ENCODE peak calls at places on chromosomes 11 and 22, in ten cellular contexts. D is breast epithelium, S is tibial nerve, K is heart left ventricle, O is right lobe of liver, L is uterus, Q is K562, U is A549, T is IMR-90, N is ovary. M is an unnamed sample.

GRCh38 chr11:35794850-35795249 is 132.3 kb downstream of the TRIM44 start:
- DNase-seq in D (no peak), S (no peak), K (no peak), O (no peak), L (no peak), Q (no peak), U (no peak), T (peak; percentile 88), N (no peak), M (no peak)

GRCh38 chr11:73762732-73763131 is 1.9 kb upstream of the RAB6A start:
- DNase-seq in D (no peak), S (no peak), K (no peak), O (no peak), L (no peak), Q (no peak), U (no peak), T (no peak), N (no peak), M (no peak)

GRCh38 chr22:31377609-31378008 is 21.8 kb upstream of the DRG1 start:
- DNase-seq in D (no peak), S (no peak), K (no peak), O (no peak), L (no peak), Q (no peak), U (no peak), T (no peak), N (no peak), M (no peak)

GRCh38 chr11:134041791-134042696 is 26.8 kb upstream of the JAM3 start:
- DNase-seq in D (no peak), S (no peak), K (peak; percentile 19), O (peak; percentile 42), L (no peak), Q (no peak), U (no peak), T (no peak), N (no peak), M (no peak)

GRCh38 chr11:59802639-59803176 is 7.9 kb downstream of the MRPL16 start:
- DNase-seq in D (no peak), S (no peak), K (no peak), O (no peak), L (no peak), Q (peak; percentile 53), U (peak; percentile 58), T (peak; percentile 58), N (no peak), M (no peak)

GRCh38 chr11:107591098-107591445 is at the start of gene ELMOD1:
- DNase-seq in D (no peak), S (no peak), K (peak; percentile 53), O (peak; percentile 80), L (peak; percentile 39), Q (peak; percentile 60), U (peak; percentile 12), T (peak; percentile 23), N (peak; percentile 44), M (no peak)

GRCh38 chr11:61985863-61986262 is 18.4 kb upstream of the FTH1 start:
- DNase-seq in D (no peak), S (no peak), K (no peak), O (no peak), L (no peak), Q (no peak), U (no peak), T (no peak), N (no peak), M (no peak)

GRCh38 chr11:78196661-78197091 is 8.0 kb downstream of the USP35 start:
- DNase-seq in D (no peak), S (no peak), K (no peak), O (no peak), L (no peak), Q (no peak), U (no peak), T (no peak), N (no peak), M (no peak)

GRCh38 chr11:28049338-28050216 is 58.4 kb downstream of the KIF18A start:
- DNase-seq in D (no peak), S (no peak), K (no peak), O (no peak), L (no peak), Q (no peak), U (peak; percentile 83), T (peak; percentile 54), N (no peak), M (no peak)

GRCh38 chr11:28836285-28837081 is 728.3 kb downstream of the METTL15 start:
- DNase-seq in D (no peak), S (no peak), K (no peak), O (no peak), L (no peak), Q (no peak), U (peak; percentile 99), T (peak; percentile 99), N (no peak), M (no peak)

GRCh38 chr11:125148011-125148410 is 16.5 kb upstream of the PKNOX2 start:
- DNase-seq in D (no peak), S (no peak), K (no peak), O (no peak), L (no peak), Q (no peak), U (no peak), T (no peak), N (no peak), M (no peak)

GRCh38 chr11:66290332-66290629 is 1.3 kb upstream of the YIF1A start:
- DNase-seq in D (no peak), S (no peak), K (no peak), O (no peak), L (no peak), Q (no peak), U (no peak), T (no peak), N (peak; percentile 59), M (no peak)

GRCh38 chr11:66287256-66288137 is 1.4 kb downstream of the YIF1A start:
- DNase-seq in D (no peak), S (no peak), K (no peak), O (no peak), L (no peak), Q (no peak), U (no peak), T (no peak), N (peak; percentile 44), M (no peak)

GRCh38 chr11:66289548-66290331 is 797 bp upstream of the YIF1A start:
- DNase-seq in D (no peak), S (peak; percentile 43), K (peak; percentile 83), O (peak; percentile 81), L (no peak), Q (peak; percentile 83), U (no peak), T (no peak), N (peak; percentile 87), M (no peak)

GRCh38 chr11:66288138-66288865 is 641 bp downstream of the YIF1A start:
- DNase-seq in D (no peak), S (no peak), K (no peak), O (peak; percentile 78), L (no peak), Q (no peak), U (no peak), T (no peak), N (peak; percentile 49), M (no peak)

GRCh38 chr11:66288866-66289547 is at the start of gene YIF1A:
- DNase-seq in D (peak; percentile 99), S (peak; percentile 97), K (peak; percentile 100), O (peak; percentile 99), L (peak; percentile 98), Q (peak; percentile 96), U (peak; percentile 99), T (peak; percentile 100), N (peak; percentile 98), M (peak; percentile 96)
- TF ChIP-seq POLR2A in D (peak; percentile 85), S (peak; percentile 97), K (peak; percentile 90), O (peak; percentile 96), L (peak; percentile 98), Q (peak; percentile 91), U (peak; percentile 92), T (peak; percentile 97), N (peak; percentile 99), M (peak; percentile 92)

DNA sequence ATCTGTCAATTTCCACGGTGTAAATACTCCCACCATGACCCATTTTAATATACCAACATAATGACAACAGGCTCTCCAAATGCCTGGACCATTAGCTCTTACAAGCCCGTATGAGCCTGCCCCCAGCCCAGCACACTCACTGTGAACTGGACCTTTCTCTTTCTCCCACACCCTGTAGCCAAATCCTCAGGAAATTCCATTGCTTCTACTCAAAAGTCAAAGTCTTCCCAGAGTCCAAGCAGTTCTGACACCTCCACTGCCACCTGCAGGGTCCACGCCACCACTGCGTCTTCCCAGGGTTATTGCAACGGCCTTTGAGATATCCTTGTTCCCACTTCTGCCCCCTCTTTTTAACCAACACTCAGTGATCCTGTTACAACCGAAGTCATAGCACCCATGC is 110.1 kb upstream of the ASPHD2 start:
- DNase-seq in D (no peak), S (no peak), K (no peak), O (no peak), L (no peak), Q (peak; percentile 12), U (no peak), T (no peak), N (no peak), M (no peak)
- TF ChIP-seq CTCF in D (no peak), S (no peak), K (no peak), O (no peak), L (no peak), Q (peak; percentile 32), U (no peak), T (no peak), N (no peak), M (no peak)

GRCh38 chr22:42793848-42794405 is 63.1 kb downstream of the ARFGAP3 start:
- DNase-seq in D (no peak), S (no peak), K (no peak), O (no peak), L (peak; percentile 16), Q (no peak), U (no peak), T (no peak), N (no peak), M (no peak)

GRCh38 chr22:42791721-42792452 is 65.2 kb downstream of the ARFGAP3 start:
- DNase-seq in D (no peak), S (no peak), K (peak; percentile 79), O (no peak), L (peak; percentile 50), Q (no peak), U (no peak), T (no peak), N (peak; percentile 49), M (no peak)

GRCh38 chr22:42794551-42795510 is 62.2 kb downstream of the ARFGAP3 start:
- DNase-seq in D (no peak), S (no peak), K (no peak), O (no peak), L (no peak), Q (no peak), U (no peak), T (no peak), N (peak; percentile 23), M (no peak)

GRCh38 chr22:42792453-42792908 is 64.6 kb downstream of the ARFGAP3 start:
- DNase-seq in D (no peak), S (no peak), K (no peak), O (no peak), L (no peak), Q (no peak), U (no peak), T (no peak), N (no peak), M (no peak)

GRCh38 chr22:42792909-42793847 is 63.9 kb downstream of the ARFGAP3 start:
- DNase-seq in D (no peak), S (no peak), K (peak; percentile 72), O (peak; percentile 86), L (no peak), Q (no peak), U (no peak), T (no peak), N (peak; percentile 16), M (no peak)
- TF ChIP-seq POLR2A in D (no peak), S (no peak), K (no peak), O (no peak), L (no peak), Q (no peak), U (no peak), T (no peak), N (no peak), M (no peak)

GRCh38 chr11:48184452-48184851 is 32.2 kb upstream of the OR4B1 start:
- DNase-seq in D (no peak), S (no peak), K (no peak), O (no peak), L (no peak), Q (no peak), U (no peak), T (no peak), N (no peak), M (no peak)
- TF ChIP-seq CTCF in D (no peak), S (no peak), K (no peak), O (no peak), L (no peak), Q (no peak), U (no peak), T (no peak), N (no peak), M (no peak)